ENCODE peak calls at places on chromosomes 12 and 14, in five cellular contexts. One of them, this sample, is unnamed.

GRCh38 chr12:46652692-46653091 is 173.1 kb downstream of the SLC38A4 start:
- DNase-seq in endothelial cell: no peak
- DNase-seq in ureter: no peak
- DNase-seq in right lobe of liver: no peak
- DNase-seq in activated T-helper 1 cell treated with anti-CD3 and anti-CD28 coated beads, Interleukin-12 subunit alpha, Interleukin-12 subunit beta, Interleukin-2, Interleukin-4 antibody, amounts not matched to agents 30 ng/mL and 10 ng/mL and 1 ng/mL, durations not matched to agents 14 hours and 24 hours and 36 hours: no peak
- DNase-seq in this sample: no peak

GRCh38 chr14:93085916-93086315 is 29.8 kb downstream of the ITPK1 start:
- DNase-seq in endothelial cell: no peak
- DNase-seq in ureter: no peak
- DNase-seq in right lobe of liver: no peak
- DNase-seq in activated T-helper 1 cell treated with anti-CD3 and anti-CD28 coated beads, Interleukin-12 subunit alpha, Interleukin-12 subunit beta, Interleukin-2, Interleukin-4 antibody, amounts not matched to agents 30 ng/mL and 10 ng/mL and 1 ng/mL, durations not matched to agents 14 hours and 24 hours and 36 hours: no peak
- DNase-seq in this sample: no peak

GRCh38 chr14:77143071-77143470 is 1.5 kb upstream of the ZDHHC22 start:
- DNase-seq in endothelial cell: no peak
- DNase-seq in ureter: no peak
- DNase-seq in right lobe of liver: no peak
- DNase-seq in activated T-helper 1 cell treated with anti-CD3 and anti-CD28 coated beads, Interleukin-12 subunit alpha, Interleukin-12 subunit beta, Interleukin-2, Interleukin-4 antibody, amounts not matched to agents 30 ng/mL and 10 ng/mL and 1 ng/mL, durations not matched to agents 14 hours and 24 hours and 36 hours: no peak
- DNase-seq in this sample: no peak

GRCh38 chr14:88929656-88930436 is 105.4 kb downstream of the TTC8 start:
- DNase-seq in endothelial cell: no peak
- DNase-seq in ureter: no peak
- DNase-seq in right lobe of liver: no peak
- DNase-seq in activated T-helper 1 cell treated with anti-CD3 and anti-CD28 coated beads, Interleukin-12 subunit alpha, Interleukin-12 subunit beta, Interleukin-2, Interleukin-4 antibody, amounts not matched to agents 30 ng/mL and 10 ng/mL and 1 ng/mL, durations not matched to agents 14 hours and 24 hours and 36 hours: no peak
- DNase-seq in this sample: no peak

GRCh38 chr12:77842430-77842829 is 11.7 kb downstream of the NAV3 start:
- DNase-seq in endothelial cell: no peak
- DNase-seq in ureter: no peak
- DNase-seq in right lobe of liver: no peak
- DNase-seq in activated T-helper 1 cell treated with anti-CD3 and anti-CD28 coated beads, Interleukin-12 subunit alpha, Interleukin-12 subunit beta, Interleukin-2, Interleukin-4 antibody, amounts not matched to agents 30 ng/mL and 10 ng/mL and 1 ng/mL, durations not matched to agents 14 hours and 24 hours and 36 hours: no peak
- DNase-seq in this sample: no peak

GRCh38 chr14:69483765-69484443 is 624 bp upstream of the PLEKHD1 start:
- DNase-seq in endothelial cell: peak
- DNase-seq in ureter: no peak
- DNase-seq in right lobe of liver: peak
- DNase-seq in activated T-helper 1 cell treated with anti-CD3 and anti-CD28 coated beads, Interleukin-12 subunit alpha, Interleukin-12 subunit beta, Interleukin-2, Interleukin-4 antibody, amounts not matched to agents 30 ng/mL and 10 ng/mL and 1 ng/mL, durations not matched to agents 14 hours and 24 hours and 36 hours: no peak
- DNase-seq in this sample: no peak

GRCh38 chr12:77914089-77914488 is 83.4 kb downstream of the NAV3 start:
- DNase-seq in endothelial cell: no peak
- DNase-seq in ureter: no peak
- DNase-seq in right lobe of liver: no peak
- DNase-seq in activated T-helper 1 cell treated with anti-CD3 and anti-CD28 coated beads, Interleukin-12 subunit alpha, Interleukin-12 subunit beta, Interleukin-2, Interleukin-4 antibody, amounts not matched to agents 30 ng/mL and 10 ng/mL and 1 ng/mL, durations not matched to agents 14 hours and 24 hours and 36 hours: no peak
- DNase-seq in this sample: no peak

GRCh38 chr12:46372852-46373302 is 304 bp upstream of the SLC38A2 start:
- DNase-seq in endothelial cell: peak
- DNase-seq in ureter: no peak
- DNase-seq in right lobe of liver: no peak
- DNase-seq in activated T-helper 1 cell treated with anti-CD3 and anti-CD28 coated beads, Interleukin-12 subunit alpha, Interleukin-12 subunit beta, Interleukin-2, Interleukin-4 antibody, amounts not matched to agents 30 ng/mL and 10 ng/mL and 1 ng/mL, durations not matched to agents 14 hours and 24 hours and 36 hours: no peak
- DNase-seq in this sample: no peak

GRCh38 chr12:83408168-83408567 is 721.5 kb downstream of the TMTC2 start:
- DNase-seq in endothelial cell: no peak
- DNase-seq in ureter: no peak
- DNase-seq in right lobe of liver: no peak
- DNase-seq in activated T-helper 1 cell treated with anti-CD3 and anti-CD28 coated beads, Interleukin-12 subunit alpha, Interleukin-12 subunit beta, Interleukin-2, Interleukin-4 antibody, amounts not matched to agents 30 ng/mL and 10 ng/mL and 1 ng/mL, durations not matched to agents 14 hours and 24 hours and 36 hours: no peak
- DNase-seq in this sample: no peak

GRCh38 chr12:2347844-2348476 is 295.2 kb downstream of the CACNA1C start:
- DNase-seq in endothelial cell: no peak
- DNase-seq in ureter: no peak
- DNase-seq in right lobe of liver: no peak
- DNase-seq in activated T-helper 1 cell treated with anti-CD3 and anti-CD28 coated beads, Interleukin-12 subunit alpha, Interleukin-12 subunit beta, Interleukin-2, Interleukin-4 antibody, amounts not matched to agents 30 ng/mL and 10 ng/mL and 1 ng/mL, durations not matched to agents 14 hours and 24 hours and 36 hours: no peak
- DNase-seq in this sample: no peak

GRCh38 chr14:44316647-44317432 is 190.2 kb downstream of the FSCB start:
- DNase-seq in endothelial cell: no peak
- DNase-seq in ureter: peak
- DNase-seq in right lobe of liver: no peak
- DNase-seq in activated T-helper 1 cell treated with anti-CD3 and anti-CD28 coated beads, Interleukin-12 subunit alpha, Interleukin-12 subunit beta, Interleukin-2, Interleukin-4 antibody, amounts not matched to agents 30 ng/mL and 10 ng/mL and 1 ng/mL, durations not matched to agents 14 hours and 24 hours and 36 hours: no peak
- DNase-seq in this sample: no peak

GRCh38 chr12:106049546-106049945 is 89.2 kb downstream of the NUAK1 start:
- DNase-seq in endothelial cell: no peak
- DNase-seq in ureter: no peak
- DNase-seq in right lobe of liver: no peak
- DNase-seq in activated T-helper 1 cell treated with anti-CD3 and anti-CD28 coated beads, Interleukin-12 subunit alpha, Interleukin-12 subunit beta, Interleukin-2, Interleukin-4 antibody, amounts not matched to agents 30 ng/mL and 10 ng/mL and 1 ng/mL, durations not matched to agents 14 hours and 24 hours and 36 hours: no peak
- DNase-seq in this sample: no peak

GRCh38 chr12:24664151-24664550 is 284.8 kb downstream of the BCAT1 start:
- DNase-seq in endothelial cell: no peak
- DNase-seq in ureter: no peak
- DNase-seq in right lobe of liver: no peak
- DNase-seq in activated T-helper 1 cell treated with anti-CD3 and anti-CD28 coated beads, Interleukin-12 subunit alpha, Interleukin-12 subunit beta, Interleukin-2, Interleukin-4 antibody, amounts not matched to agents 30 ng/mL and 10 ng/mL and 1 ng/mL, durations not matched to agents 14 hours and 24 hours and 36 hours: no peak
- DNase-seq in this sample: no peak

GRCh38 chr14:97554597-97554996 is 757.4 kb downstream of the VRK1 start:
- DNase-seq in endothelial cell: no peak
- DNase-seq in ureter: no peak
- DNase-seq in right lobe of liver: no peak
- DNase-seq in activated T-helper 1 cell treated with anti-CD3 and anti-CD28 coated beads, Interleukin-12 subunit alpha, Interleukin-12 subunit beta, Interleukin-2, Interleukin-4 antibody, amounts not matched to agents 30 ng/mL and 10 ng/mL and 1 ng/mL, durations not matched to agents 14 hours and 24 hours and 36 hours: no peak
- DNase-seq in this sample: no peak

This sample was measured in right atrium auricular region.